ENCODE peak calls at places on chromosomes 2 and 18, in five cellular contexts. T, K, N, M and J are unnamed samples.
A peak's percentile ranks its signal among the peaks of the same experiment; 100 is the strongest.

GRCh38 chr2:10283106-10284062 is 19.3 kb upstream of the HPCAL1 start:
- ATAC-seq in T (no peak), K (no peak), N (no peak), M (no peak), J (no peak)

GRCh38 chr2:181306785-181307184 is 150.4 kb upstream of the ITGA4 start:
- ATAC-seq in T (no peak), K (no peak), N (no peak), M (peak; percentile 39), J (no peak)

GRCh38 chr18:47323158-47323557 is 71.7 kb upstream of the SKOR2 start:
- ATAC-seq in T (no peak), K (no peak), N (no peak), M (no peak), J (no peak)

GRCh38 chr2:19547321-19547720 is 188.9 kb upstream of the OSR1 start:
- ATAC-seq in T (no peak), K (no peak), N (no peak), M (no peak), J (no peak)

GRCh38 chr2:3314626-3315025 is 63.0 kb downstream of the EIPR1 start:
- ATAC-seq in T (no peak), K (no peak), N (no peak), M (no peak), J (peak; percentile 27)

GRCh38 chr2:201260302-201260800 is at the start of gene CASP8:
- ATAC-seq in T (peak; percentile 51), K (no peak), N (peak; percentile 18), M (peak; percentile 39), J (peak; percentile 76)

GRCh38 chr2:165610591-165611029 is 141.1 kb downstream of the CSRNP3 start:
- ATAC-seq in T (peak; percentile 20), K (no peak), N (no peak), M (no peak), J (no peak)

GRCh38 chr2:20094955-20095354 is 43.5 kb upstream of the LAPTM4A start:
- ATAC-seq in T (no peak), K (no peak), N (no peak), M (no peak), J (no peak)

GRCh38 chr2:162115076-162115475 is 37.0 kb downstream of the GCG start:
- ATAC-seq in T (no peak), K (no peak), N (no peak), M (no peak), J (no peak)

GRCh38 chr2:118705032-118705431 is 142.4 kb downstream of the EN1 start:
- ATAC-seq in T (no peak), K (no peak), N (no peak), M (no peak), J (no peak)

GRCh38 chr2:121128741-121129659 is 156.0 kb downstream of the TFCP2L1 start:
- ATAC-seq in T (no peak), K (no peak), N (peak; percentile 60), M (no peak), J (no peak)

GRCh38 chr2:38290332-38290731 is 86.7 kb downstream of the ATL2 start:
- ATAC-seq in T (no peak), K (no peak), N (no peak), M (no peak), J (no peak)

GRCh38 chr18:48166971-48167370 is 236.5 kb upstream of the SMAD2 start:
- ATAC-seq in T (peak; percentile 69), K (peak; percentile 9), N (peak; percentile 63), M (no peak), J (no peak)

GRCh38 chr18:2967820-2968219 is 45.1 kb downstream of the LPIN2 start:
- ATAC-seq in T (no peak), K (no peak), N (no peak), M (no peak), J (no peak)